ENCODE peak calls at places on chromosomes 4 and X, in eight cellular contexts. C is brain microvascular endothelial cell, O is endothelial cell, R is BE2C, L is hippocampal formation, J is AG04449, Y is iPS-NIHi11, S is hypothalamus. M is an unnamed sample.

GRCh38 chr4:174352405-174352804 is 68.7 kb downstream of the CEP44 start:
- DNase-seq in R (no peak), S (no peak), L (no peak), C (no peak), J (no peak), Y (no peak), O (no peak), M (no peak)

GRCh38 chr4:121147923-121148443 is 16.1 kb downstream of the TNIP3 start:
- DNase-seq in Y (no peak), J (no peak), C (no peak), R (no peak), L (no peak), O (no peak), S (no peak), M (no peak)

GRCh38 chrX:110836982-110837381 is 41.4 kb upstream of the CHRDL1 start:
- DNase-seq in O (no peak), L (no peak), C (no peak), S (no peak), R (peak; percentile 16), J (no peak), Y (peak; percentile 29), M (no peak)

GRCh38 chrX:85109235-85109634 is 105.6 kb downstream of the APOOL start:
- DNase-seq in L (no peak), S (no peak), Y (peak; percentile 38), R (peak; percentile 53), C (no peak), J (no peak), O (peak; percentile 20), M (no peak)

GRCh38 chr4:167221074-167221473 is 13.2 kb downstream of the SPOCK3 start:
- DNase-seq in L (no peak), C (no peak), Y (no peak), O (no peak), R (no peak), S (no peak), J (no peak), M (no peak)

GRCh38 chr4:111630705-111631104 is 514.5 kb upstream of the FAM241A start:
- DNase-seq in L (no peak), J (peak; percentile 2), Y (peak; percentile 16), R (no peak), O (no peak), S (no peak), C (no peak), M (no peak)

GRCh38 chr4:6324999-6325790 is 55.5 kb downstream of the WFS1 start:
- DNase-seq in Y (no peak), L (no peak), C (no peak), O (no peak), J (no peak), R (no peak), S (no peak), M (no peak)

GRCh38 chr4:183256756-183257385 is 63.2 kb downstream of the CLDN22 start:
- DNase-seq in R (peak; percentile 74), J (no peak), C (peak; percentile 44), Y (peak; percentile 80), O (peak; percentile 59), L (peak; percentile 27), S (peak; percentile 10), M (no peak)

GRCh38 chrX:155216940-155217450 is 735 bp downstream of the VBP1 start:
- DNase-seq in Y (peak; percentile 3), L (no peak), J (no peak), C (no peak), R (peak; percentile 5), S (no peak), O (no peak), M (no peak)

GRCh38 chrX:46408553-46409407 is 136.4 kb downstream of the ZNF674 start:
- DNase-seq in O (peak; percentile 65), J (no peak), L (peak; percentile 2), R (peak; percentile 67), C (peak; percentile 69), S (peak; percentile 8), Y (peak; percentile 42), M (peak; percentile 35)

GRCh38 chrX:20739038-20739745 is 472.5 kb upstream of the RPS6KA3 start:
- DNase-seq in S (no peak), J (no peak), Y (no peak), O (no peak), C (no peak), R (no peak), L (no peak), M (no peak)

GRCh38 chrX:40809210-40809609 is 73.9 kb upstream of the MED14 start:
- DNase-seq in O (no peak), Y (no peak), L (no peak), J (no peak), S (no peak), R (no peak), C (no peak), M (no peak)

GRCh38 chrX:140360284-140360683 is 144.6 kb downstream of the SOX3 start:
- DNase-seq in L (no peak), R (no peak), Y (no peak), O (no peak), J (no peak), S (no peak), C (no peak), M (no peak)

GRCh38 chr4:848307-848691 is 22.4 kb upstream of the CPLX1 start:
- DNase-seq in R (no peak), S (no peak), C (no peak), Y (peak; percentile 14), O (no peak), J (no peak), L (no peak), M (no peak)

GRCh38 chrX:50075630-50076349 is 125.0 kb downstream of the AKAP4 start:
- DNase-seq in L (no peak), R (no peak), S (no peak), Y (no peak), O (no peak), J (no peak), C (no peak), M (no peak)

GRCh38 chrX:50877310-50877709 is 33.2 kb upstream of the BMP15 start:
- DNase-seq in L (peak; percentile 1), O (no peak), J (peak; percentile 4), Y (no peak), C (no peak), S (no peak), R (no peak), M (no peak)

GRCh38 chr4:76532810-76533209 is 97.8 kb downstream of the SHROOM3 start:
- DNase-seq in J (no peak), O (no peak), Y (no peak), C (no peak), S (no peak), L (no peak), R (no peak), M (no peak)

GRCh38 chr4:14837860-14838259 is 164.4 kb upstream of the CPEB2 start:
- DNase-seq in L (no peak), R (no peak), S (no peak), Y (no peak), O (no peak), J (no peak), C (no peak), M (no peak)

GRCh38 chr4:28784188-28784587 is 1923.5 kb downstream of the STIM2 start:
- DNase-seq in O (no peak), J (no peak), Y (no peak), S (no peak), C (no peak), L (no peak), R (no peak), M (no peak)

GRCh38 chr4:39713691-39714090 is 15.8 kb downstream of the UBE2K start:
- DNase-seq in S (no peak), J (no peak), C (no peak), R (no peak), L (no peak), Y (no peak), O (no peak), M (no peak)

M was measured in natural killer cell.